ENCODE peak calls at places on chromosomes 3 and 15, in four cellular contexts. W is adrenal gland; X is CD4-positive, alpha-beta T cell; B is mucosa of descending colon. N is an unnamed sample.

GRCh38 chr15:89399390-89400120 is 64.9 kb upstream of the POLG start:
- DNase-seq in B (peak), W (no peak), X (no peak), N (peak)

GRCh38 chr3:6989608-6990291 is 128.8 kb downstream of the GRM7 start:
- DNase-seq in X (no peak), W (no peak), B (no peak), N (no peak)

GRCh38 chr3:121918779-121919483 is 24.7 kb downstream of the SLC15A2 start:
- DNase-seq in B (no peak), X (no peak), W (no peak), N (no peak)

GRCh38 chr3:17003457-17003856 is 118.7 kb downstream of the PLCL2 start:
- DNase-seq in B (no peak), X (no peak), W (no peak), N (no peak)

GRCh38 chr3:48795997-48796732 is 51.5 kb downstream of the PRKAR2A start:
- DNase-seq in X (no peak), B (peak), W (no peak), N (no peak)

GRCh38 chr15:59355730-59356129 is 16.9 kb downstream of the MYO1E start:
- DNase-seq in B (no peak), W (no peak), X (no peak), N (no peak)

GRCh38 chr3:9087831-9088413 is 124.7 kb upstream of the RAD18 start:
- DNase-seq in X (no peak), B (no peak), W (peak), N (no peak)

GRCh38 chr3:68779261-68779660 is 153.1 kb downstream of the TAFA4 start:
- DNase-seq in X (no peak), W (no peak), B (no peak), N (no peak)

GRCh38 chr3:35523838-35524237 is 115.5 kb upstream of the ARPP21 start:
- DNase-seq in W (no peak), X (no peak), B (no peak), N (no peak)

GRCh38 chr15:93203036-93203435 is 114.0 kb upstream of the RGMA start:
- DNase-seq in X (no peak), W (no peak), B (no peak), N (no peak)

GRCh38 chr3:126348308-126348920 is 8.8 kb downstream of the KLF15 start:
- DNase-seq in W (no peak), B (no peak), X (no peak), N (no peak)
- TF ChIP-seq CTCF in W (no peak), B (no peak), X (no peak), N (no peak)

GRCh38 chr15:42734076-42734672 is 2.8 kb downstream of the CDAN1 start:
- DNase-seq in X (no peak), B (no peak), W (no peak), N (no peak)

GRCh38 chr15:42735382-42736165 is 1.4 kb downstream of the CDAN1 start:
- DNase-seq in B (no peak), X (no peak), W (no peak), N (no peak)

GRCh38 chr15:42736793-42737528 is at the start of gene CDAN1:
- DNase-seq in X (peak), B (peak), W (peak), N (peak)

GRCh38 chr15:42736178-42736792 is 643 bp downstream of the CDAN1 start:
- DNase-seq in W (no peak), B (no peak), X (no peak), N (peak)

DNA sequence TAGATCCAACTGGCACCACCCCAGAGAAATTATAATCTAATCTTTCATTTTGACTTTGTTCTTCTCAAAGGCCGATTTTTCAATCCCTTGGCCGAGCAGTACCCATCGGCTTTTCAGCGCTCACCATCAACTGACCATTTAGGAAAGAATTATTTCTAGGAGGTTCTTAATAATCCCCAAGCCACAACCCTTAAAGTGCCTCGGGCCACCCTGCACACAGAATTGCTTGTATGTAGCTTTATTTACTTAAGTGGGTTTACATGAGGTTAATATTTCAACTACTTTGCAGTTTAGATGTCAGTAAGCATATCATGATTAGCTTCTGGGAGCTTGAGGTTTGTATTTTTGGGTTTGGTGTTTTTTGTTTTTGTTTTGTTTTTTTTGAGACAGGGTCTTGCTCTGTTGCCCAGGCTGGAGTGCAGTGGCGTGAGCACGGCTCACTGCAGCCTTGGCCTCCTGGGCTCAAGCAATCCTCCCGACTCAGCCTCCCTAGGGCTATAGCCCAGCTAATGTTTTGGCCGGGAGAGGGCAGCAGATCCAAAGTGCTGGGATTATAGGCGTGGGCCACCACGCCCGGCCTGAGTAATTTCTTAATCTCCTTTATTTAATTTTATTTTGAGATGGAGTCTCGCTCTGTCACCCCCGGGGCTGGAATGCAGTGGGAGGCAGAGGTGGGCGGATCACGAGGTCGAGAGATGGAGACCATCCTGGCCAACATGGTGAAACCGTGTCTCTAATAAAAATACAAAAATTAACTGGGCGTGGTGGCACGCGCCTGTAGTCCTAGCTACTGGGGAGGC is 801 bp upstream of the CDAN1 start:
- DNase-seq in B (peak), W (no peak), X (no peak), N (no peak)
- TF ChIP-seq CTCF in B (no peak), W (no peak), X (no peak), N (no peak)

GRCh38 chr3:54358969-54359648 is 236.8 kb downstream of the CACNA2D3 start:
- DNase-seq in W (no peak), B (no peak), X (no peak), N (no peak)
- TF ChIP-seq CTCF in W (no peak), B (no peak), X (no peak), N (no peak)

GRCh38 chr3:15974647-15975046 is 176.9 kb upstream of the ANKRD28 start:
- DNase-seq in W (no peak), X (no peak), B (no peak), N (no peak)
- TF ChIP-seq CTCF in W (no peak), X (no peak), B (no peak), N (no peak)

DNA sequence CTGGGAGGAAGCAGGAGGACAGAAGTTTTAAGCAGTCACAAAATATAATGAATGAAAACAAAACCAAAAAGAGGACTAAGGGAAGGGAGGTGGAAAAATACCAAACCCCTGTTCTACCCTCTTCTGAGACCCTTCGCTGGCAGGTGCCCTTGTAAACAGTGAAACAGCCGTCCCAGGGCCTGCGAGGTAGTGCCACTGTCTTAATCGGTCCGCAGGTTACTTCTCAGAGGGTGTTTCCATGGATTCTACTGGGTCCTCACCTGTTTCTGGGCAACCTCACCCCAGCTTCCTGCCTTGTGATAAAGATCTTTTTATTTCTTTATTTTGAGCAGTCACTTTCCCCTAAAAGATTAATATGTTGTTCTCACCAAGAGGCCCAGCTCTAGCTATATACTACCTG is 65.3 kb downstream of the SLC30A4 start:
- DNase-seq in X (no peak), B (no peak), W (no peak), N (no peak)
- TF ChIP-seq CTCF in X (no peak), B (no peak), W (no peak), N (no peak)

GRCh38 chr15:69979269-69979668 is 118.4 kb downstream of the TLE3 start:
- DNase-seq in X (no peak), B (peak), W (no peak), N (peak)
- TF ChIP-seq CTCF in X (no peak), B (no peak), W (no peak), N (no peak)

DNA sequence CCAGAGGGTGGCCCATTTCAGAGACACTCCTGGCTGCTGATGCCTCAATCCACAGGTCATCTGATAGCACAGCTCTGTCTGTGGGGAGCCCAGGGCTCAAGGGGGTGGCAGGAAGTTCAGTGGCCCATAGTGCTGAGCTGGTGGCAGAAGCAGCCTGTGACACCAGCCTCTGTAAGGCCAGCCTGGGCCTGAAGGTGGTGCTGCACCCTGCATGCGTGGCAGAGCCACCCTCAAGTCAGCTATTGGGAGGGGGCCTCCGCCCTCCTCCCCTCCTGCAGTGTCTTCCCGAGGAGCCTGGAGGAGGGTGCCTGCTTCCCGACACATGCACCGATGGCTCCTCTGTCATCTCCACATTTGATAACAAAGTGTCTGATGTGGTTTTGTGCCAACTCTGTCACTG is 3.0 kb downstream of the PLA1A start:
- DNase-seq in W (peak), X (peak), B (peak), N (no peak)
- TF ChIP-seq CTCF in W (peak), X (no peak), B (no peak), N (no peak)

DNA sequence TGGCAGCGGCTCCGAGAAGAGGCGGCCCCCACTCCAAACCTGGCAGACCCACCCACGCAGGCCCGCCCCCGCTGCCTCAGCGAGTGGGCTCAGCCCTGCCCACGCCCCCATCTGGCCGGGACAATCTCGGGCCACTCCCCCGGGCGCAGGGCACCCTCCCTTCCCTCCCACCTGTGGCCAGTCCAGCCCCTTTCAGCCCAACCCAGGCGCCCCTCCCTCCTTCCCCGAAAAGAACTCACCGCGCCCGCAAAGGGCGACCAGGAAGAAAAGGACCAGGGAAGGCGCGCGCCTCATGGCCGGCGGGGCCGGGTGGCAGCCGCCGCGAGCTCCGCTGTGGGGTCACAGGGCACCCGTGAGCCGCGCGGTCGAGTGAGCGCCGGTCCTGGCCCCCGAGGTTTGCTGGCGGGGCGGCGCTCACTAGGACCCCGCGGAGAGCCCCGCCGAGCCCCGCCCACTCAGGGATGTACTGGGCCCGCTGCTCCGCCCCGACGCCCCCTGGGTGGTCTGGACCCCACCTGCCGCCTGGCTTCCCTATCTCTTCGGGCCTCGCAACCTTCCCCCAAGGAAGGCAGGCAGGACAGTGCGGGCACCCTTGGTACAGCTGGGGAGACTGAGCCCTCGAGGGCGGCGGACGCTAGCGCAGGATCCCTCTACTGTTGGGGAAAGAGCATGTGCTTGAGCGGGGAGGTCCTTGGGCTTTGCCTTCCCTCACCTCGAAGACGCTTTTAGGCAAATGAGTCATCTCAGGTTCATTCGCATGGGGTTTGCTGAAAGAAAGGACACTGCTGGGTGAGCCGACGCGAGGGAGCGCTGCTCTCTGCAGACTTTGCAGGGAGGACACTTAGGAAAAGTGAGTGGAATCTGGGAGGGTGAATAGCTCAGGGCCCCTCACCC is at the start of gene CHRNB4:
- DNase-seq in W (peak), B (peak), X (no peak), N (peak)
- TF ChIP-seq CTCF in W (peak), B (no peak), X (no peak), N (no peak)